ENCODE peak calls at places on chromosome 11, in four cellular contexts. Z, I, E and P are unnamed samples.

GRCh38 chr11:16111690-16112089 is 244.7 kb downstream of the SOX6 start:
- DNase-seq in Z (no peak), I (no peak), E (no peak), P (no peak)

GRCh38 chr11:117572671-117573070 is 224.3 kb downstream of the DSCAML1 start:
- DNase-seq in Z (no peak), I (no peak), E (no peak), P (no peak)

GRCh38 chr11:94775576-94776327 is 7.6 kb downstream of the AMOTL1 start:
- DNase-seq in Z (no peak), I (no peak), E (no peak), P (no peak)

GRCh38 chr11:64998690-64999431 is 2.1 kb upstream of the BATF2 start:
- DNase-seq in Z (no peak), I (no peak), E (no peak), P (peak; percentile 33)

GRCh38 chr11:74493816-74494630 is 499 bp upstream of the LIPT2 start:
- DNase-seq in Z (no peak), I (no peak), E (no peak), P (no peak)

GRCh38 chr11:111329306-111330204 is 31.2 kb downstream of the POU2AF3 start:
- DNase-seq in Z (no peak), I (no peak), E (no peak), P (no peak)

GRCh38 chr11:86292912-86293606 is 9.0 kb upstream of the HIKESHI start:
- DNase-seq in Z (no peak), I (no peak), E (no peak), P (peak; percentile 67)

GRCh38 chr11:36431429-36432092 is 78.5 kb downstream of the TRAF6 start:
- DNase-seq in Z (no peak), I (no peak), E (peak; percentile 99), P (peak; percentile 58)

GRCh38 chr11:8567597-8568198 is 26.3 kb downstream of the STK33 start:
- DNase-seq in Z (no peak), I (no peak), E (peak; percentile 10), P (no peak)

GRCh38 chr11:65829459-65829858 is 4.3 kb upstream of the SNX32 start:
- DNase-seq in Z (no peak), I (no peak), E (no peak), P (no peak)

GRCh38 chr11:73267921-73268540 is 4.1 kb upstream of the P2RY6 start:
- DNase-seq in Z (no peak), I (no peak), E (no peak), P (no peak)